ENCODE peak calls at places on chromosome 18, in eight cellular contexts. G is PC-9; X is CD8-positive, alpha-beta T cell; M is bronchial epithelial cell; C is fibroblast of lung; W is AG09309; A is uterus; O is AG04450. R is an unnamed sample.

GRCh38 chr18:2655954-2656236 is 369 bp downstream of the SMCHD1 start:
- DNase-seq in C (no peak), A (no peak), G (no peak), X (no peak), W (no peak), O (no peak), M (no peak), R (no peak)

GRCh38 chr18:3147935-3148554 is 71.7 kb downstream of the MYOM1 start:
- DNase-seq in X (no peak), C (no peak), W (no peak), O (no peak), A (no peak), G (no peak), M (no peak), R (no peak)

GRCh38 chr18:45481846-45482245 is 133.4 kb upstream of the SLC14A2 start:
- DNase-seq in X (no peak), C (peak; percentile 39), A (no peak), O (no peak), G (no peak), M (no peak), W (no peak), R (no peak)

GRCh38 chr18:27062802-27063201 is 122.3 kb downstream of the CHST9 start:
- DNase-seq in G (peak; percentile 75), W (no peak), C (no peak), X (no peak), M (peak; percentile 96), O (no peak), A (no peak), R (no peak)

GRCh38 chr18:23107718-23108117 is 27.6 kb upstream of the CABLES1 start:
- DNase-seq in C (no peak), O (no peak), M (no peak), A (no peak), G (no peak), W (no peak), X (no peak), R (no peak)

GRCh38 chr18:2939317-2939716 is 73.6 kb downstream of the LPIN2 start:
- DNase-seq in M (no peak), A (no peak), W (no peak), G (no peak), X (no peak), C (no peak), O (no peak), R (no peak)

GRCh38 chr18:54957987-54958386 is 1.3 kb downstream of the CCDC68 start:
- DNase-seq in W (no peak), C (peak; percentile 13), A (no peak), X (no peak), O (no peak), G (peak; percentile 38), M (peak; percentile 35), R (no peak)

GRCh38 chr18:58625839-58626238 is 3.1 kb downstream of the ALPK2 start:
- DNase-seq in A (no peak), W (no peak), G (no peak), X (no peak), O (no peak), C (no peak), M (no peak), R (no peak)

GRCh38 chr18:61910101-61910500 is 17.3 kb upstream of the RNF152 start:
- DNase-seq in M (no peak), X (no peak), C (no peak), A (no peak), G (no peak), O (no peak), W (no peak), R (no peak)

GRCh38 chr18:22935431-22935830 is 2.3 kb downstream of the RBBP8 start:
- DNase-seq in O (no peak), W (no peak), A (no peak), X (no peak), G (no peak), M (no peak), C (no peak), R (no peak)

GRCh38 chr18:61865466-61866165 is 27.2 kb downstream of the RNF152 start:
- DNase-seq in C (no peak), O (no peak), X (no peak), W (peak; percentile 21), M (no peak), G (no peak), A (no peak), R (no peak)

GRCh38 chr18:74063023-74063422 is 84.6 kb downstream of the FBXO15 start:
- DNase-seq in A (no peak), C (no peak), M (no peak), O (no peak), X (no peak), G (no peak), W (no peak), R (no peak)

GRCh38 chr18:74381621-74382350 is 66.1 kb downstream of the C18orf63 start:
- DNase-seq in X (no peak), W (no peak), A (no peak), G (no peak), C (no peak), M (no peak), O (no peak), R (no peak)

GRCh38 chr18:80239830-80240229 is 7.5 kb downstream of the PARD6G start:
- DNase-seq in O (no peak), C (no peak), X (no peak), G (no peak), W (no peak), M (no peak), A (no peak), R (no peak)

GRCh38 chr18:74895686-74896085 is 298.0 kb downstream of the ZNF407 start:
- DNase-seq in X (no peak), M (no peak), O (no peak), G (no peak), C (peak; percentile 25), A (no peak), W (no peak), R (no peak)

GRCh38 chr18:25422230-25422629 is 70.3 kb upstream of the ZNF521 start:
- DNase-seq in A (no peak), X (no peak), O (peak; percentile 6), G (no peak), C (no peak), W (no peak), M (no peak), R (no peak)

DNA sequence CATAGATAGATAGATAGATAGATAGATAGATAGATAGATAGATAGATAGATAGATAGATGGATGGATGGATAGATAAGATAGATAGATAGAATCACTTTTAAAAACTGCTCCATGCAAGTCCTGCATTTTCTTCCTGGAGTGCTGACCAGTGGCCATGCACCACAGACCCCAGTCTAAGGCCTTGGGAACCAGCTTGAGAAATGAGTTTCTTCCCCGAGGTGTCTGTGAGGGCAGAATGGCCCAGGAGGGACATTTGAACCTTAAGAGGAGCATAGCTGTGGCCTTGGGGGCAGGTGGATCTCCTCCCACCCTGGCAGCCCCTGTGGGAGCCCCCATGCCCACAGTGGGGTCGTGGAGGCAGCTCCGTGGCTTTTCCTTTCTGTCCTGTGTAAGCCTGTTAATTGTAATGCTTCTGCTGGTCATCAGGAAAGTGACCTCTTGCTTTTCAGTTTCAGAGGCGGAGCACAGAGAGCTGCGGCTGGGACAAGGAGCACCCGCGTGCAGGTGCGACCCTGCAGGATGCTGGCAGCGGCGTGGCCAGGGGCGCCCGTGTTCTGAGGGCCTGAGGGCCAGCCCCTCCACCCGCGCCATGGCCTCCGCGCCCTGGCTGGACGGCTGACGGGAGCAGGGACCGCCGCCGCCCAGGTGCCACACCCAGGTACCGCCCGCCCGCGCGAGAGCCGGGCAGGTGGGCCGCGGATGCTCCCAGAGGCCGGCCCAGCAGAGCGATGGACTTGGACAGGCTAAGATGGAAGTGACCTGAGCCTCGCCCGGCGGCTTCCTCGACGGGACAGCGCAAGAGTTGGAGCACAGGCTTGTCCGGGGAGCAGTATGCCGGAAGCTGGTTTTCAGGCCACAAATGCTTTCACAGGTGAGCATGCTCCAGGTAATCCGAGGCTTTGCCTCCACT is 168.6 kb downstream of the LDLRAD4 start:
- DNase-seq in M (no peak), W (no peak), O (no peak), G (no peak), X (no peak), C (no peak), A (no peak), R (no peak)
- H3K4me3 ChIP-seq in M (no peak overlapping the region), W (no peak overlapping the region), O (no peak overlapping the region), G (no peak overlapping the region), X (no peak overlapping the region), C (no peak overlapping the region), A (no peak overlapping the region), R (no peak overlapping the region)

DNA sequence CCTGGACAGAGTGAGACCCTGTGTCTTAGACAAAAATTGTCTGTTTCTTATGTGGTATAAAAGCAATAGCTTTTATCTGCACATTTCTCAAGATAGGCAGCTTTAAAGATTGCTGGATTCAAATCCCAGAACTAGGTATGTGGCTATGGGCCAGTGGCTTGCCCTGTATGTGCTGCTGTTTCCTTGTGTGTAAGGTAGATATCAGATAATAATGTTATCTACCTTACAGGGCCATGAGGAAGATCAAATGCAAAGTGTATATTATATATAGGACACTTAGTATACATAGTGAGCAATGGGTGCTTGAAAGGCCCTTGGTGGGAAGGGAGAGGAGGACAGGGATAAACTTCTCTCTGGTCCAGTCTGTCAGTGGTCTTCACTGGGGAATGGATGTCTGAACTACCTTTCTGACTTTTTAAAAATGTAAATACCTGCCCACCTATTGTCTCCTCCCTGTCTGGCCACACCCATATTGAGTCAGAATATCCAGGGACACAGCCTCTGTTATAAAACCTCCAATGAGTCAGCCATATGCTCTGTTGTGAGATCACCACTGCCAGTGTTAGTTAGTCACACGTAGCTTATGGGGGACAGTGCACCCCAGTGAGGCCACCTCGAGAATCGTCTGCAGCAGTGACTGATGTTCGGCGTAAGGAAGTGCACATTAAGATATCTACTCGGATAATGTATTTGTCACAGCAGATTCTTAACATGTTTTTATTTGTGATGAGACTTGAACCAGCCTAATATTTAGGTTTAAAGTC is 383.4 kb downstream of the PTPRM start:
- DNase-seq in M (peak; percentile 98), O (no peak), W (no peak), C (peak; percentile 78), X (no peak), G (peak; percentile 88), A (no peak), R (no peak)
- TF ChIP-seq CTCF in M (peak; percentile 27), O (no peak), W (no peak), C (no peak), X (no peak), G (peak; percentile 41), A (no peak), R (no peak)

DNA sequence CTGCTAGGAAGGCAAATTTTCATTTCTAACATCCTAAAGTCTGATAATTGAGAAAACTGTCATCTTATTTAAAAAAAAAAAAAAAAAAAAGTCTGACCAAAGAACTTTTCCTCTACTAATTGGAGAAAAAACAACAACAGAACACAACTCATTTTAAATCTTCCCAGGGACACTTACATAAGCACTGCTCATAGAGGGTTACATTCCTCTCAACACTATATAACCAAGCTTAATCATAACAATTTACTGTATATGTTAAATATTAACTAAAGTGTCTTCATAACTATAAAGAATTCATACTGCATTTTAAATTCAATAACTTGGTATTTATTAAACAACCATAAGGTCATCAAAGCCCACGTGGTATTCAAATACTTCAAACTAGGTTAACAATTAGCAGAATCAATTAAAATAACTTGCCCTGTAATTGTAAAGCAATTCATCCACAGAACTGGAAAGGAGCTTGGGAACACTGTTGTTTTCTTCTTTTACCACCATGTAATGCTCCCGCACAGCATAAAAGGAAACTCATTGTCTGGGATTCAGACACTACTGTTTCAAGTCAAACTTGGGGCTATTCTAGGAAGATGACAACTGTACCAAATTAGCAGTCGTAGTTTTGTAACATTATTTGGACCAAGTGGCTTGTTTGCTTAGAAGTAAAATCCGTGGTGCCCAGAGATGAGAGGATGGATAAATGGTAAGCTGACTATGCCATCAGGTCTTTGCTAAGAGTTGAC is 10.5 kb downstream of the GAREM1 start:
- DNase-seq in A (no peak), W (no peak), M (no peak), G (no peak), O (no peak), X (no peak), C (no peak), R (no peak)
- H3K4me3 ChIP-seq in A (no peak overlapping the region), W (no peak overlapping the region), M (no peak overlapping the region), G (no peak overlapping the region), O (no peak overlapping the region), X (no peak overlapping the region), C (no peak overlapping the region), R (no peak overlapping the region)

GRCh38 chr18:78884502-78884901 is 95.1 kb upstream of the SALL3 start:
- DNase-seq in M (peak; percentile 33), C (no peak), W (no peak), X (no peak), G (no peak), A (no peak), O (no peak), R (no peak)
- TF ChIP-seq CTCF in M (no peak), C (no peak), W (peak; percentile 6), X (no peak), G (no peak), A (no peak), O (no peak), R (no peak)